ENCODE peak calls at places on chromosomes 13 and 19, in seven cellular contexts. One of them, this sample, is unnamed.

GRCh38 chr13:77697208-77698103 is at the start of gene SLAIN1:
- DNase-seq in NCI-H345: peak; percentile 93
- DNase-seq in sciatic nerve: peak; percentile 86
- DNase-seq in NCI-H2171 treated with DMSO at 0.1 percent for 48 hours: peak; percentile 85
- DNase-seq in fibroblast of the aortic adventitia: no peak
- DNase-seq in lower leg skin: peak; percentile 43
- DNase-seq in mucosa of gallbladder: peak; percentile 74
- DNase-seq in this sample: no peak

GRCh38 chr19:4986471-4986888 is 17.6 kb downstream of the KDM4B start:
- DNase-seq in NCI-H345: peak; percentile 42
- DNase-seq in sciatic nerve: no peak
- DNase-seq in NCI-H2171 treated with DMSO at 0.1 percent for 48 hours: no peak
- DNase-seq in fibroblast of the aortic adventitia: no peak
- DNase-seq in lower leg skin: no peak
- DNase-seq in mucosa of gallbladder: no peak
- DNase-seq in this sample: no peak

GRCh38 chr13:49292742-49293498 is 45.2 kb downstream of the CDADC1 start:
- DNase-seq in NCI-H345: peak; percentile 0
- DNase-seq in sciatic nerve: peak; percentile 75
- DNase-seq in NCI-H2171 treated with DMSO at 0.1 percent for 48 hours: peak; percentile 47
- DNase-seq in fibroblast of the aortic adventitia: peak; percentile 84
- DNase-seq in lower leg skin: no peak
- DNase-seq in mucosa of gallbladder: peak; percentile 52
- DNase-seq in this sample: no peak

GRCh38 chr13:37906880-37907279 is 37.3 kb upstream of the TRPC4 start:
- DNase-seq in NCI-H345: no peak
- DNase-seq in sciatic nerve: no peak
- DNase-seq in NCI-H2171 treated with DMSO at 0.1 percent for 48 hours: no peak
- DNase-seq in fibroblast of the aortic adventitia: no peak
- DNase-seq in lower leg skin: no peak
- DNase-seq in mucosa of gallbladder: no peak
- DNase-seq in this sample: no peak

GRCh38 chr13:37526710-37527446 is 71.7 kb downstream of the POSTN start:
- DNase-seq in NCI-H345: peak; percentile 29
- DNase-seq in sciatic nerve: no peak
- DNase-seq in NCI-H2171 treated with DMSO at 0.1 percent for 48 hours: no peak
- DNase-seq in fibroblast of the aortic adventitia: peak; percentile 98
- DNase-seq in lower leg skin: no peak
- DNase-seq in mucosa of gallbladder: no peak
- DNase-seq in this sample: no peak

GRCh38 chr19:3250675-3251074 is 26.2 kb downstream of the CELF5 start:
- DNase-seq in NCI-H345: no peak
- DNase-seq in sciatic nerve: no peak
- DNase-seq in NCI-H2171 treated with DMSO at 0.1 percent for 48 hours: no peak
- DNase-seq in fibroblast of the aortic adventitia: peak; percentile 15
- DNase-seq in lower leg skin: no peak
- DNase-seq in mucosa of gallbladder: no peak
- DNase-seq in this sample: no peak

GRCh38 chr19:41366089-41366488 is 2.1 kb upstream of the B9D2 start:
- DNase-seq in NCI-H345: no peak
- DNase-seq in sciatic nerve: no peak
- DNase-seq in NCI-H2171 treated with DMSO at 0.1 percent for 48 hours: no peak
- DNase-seq in fibroblast of the aortic adventitia: no peak
- DNase-seq in lower leg skin: no peak
- DNase-seq in mucosa of gallbladder: no peak
- DNase-seq in this sample: no peak

GRCh38 chr13:43269037-43269476 is 245.7 kb downstream of the DNAJC15 start:
- DNase-seq in NCI-H345: no peak
- DNase-seq in sciatic nerve: no peak
- DNase-seq in NCI-H2171 treated with DMSO at 0.1 percent for 48 hours: no peak
- DNase-seq in fibroblast of the aortic adventitia: peak; percentile 99
- DNase-seq in lower leg skin: peak; percentile 18
- DNase-seq in mucosa of gallbladder: peak; percentile 65
- DNase-seq in this sample: no peak

GRCh38 chr19:37763488-37763887 is 15.9 kb downstream of the ZNF573 start:
- DNase-seq in NCI-H345: no peak
- DNase-seq in sciatic nerve: no peak
- DNase-seq in NCI-H2171 treated with DMSO at 0.1 percent for 48 hours: no peak
- DNase-seq in fibroblast of the aortic adventitia: no peak
- DNase-seq in lower leg skin: no peak
- DNase-seq in mucosa of gallbladder: no peak
- DNase-seq in this sample: no peak

GRCh38 chr13:49643003-49643651 is 14.8 kb downstream of the ARL11 start:
- DNase-seq in NCI-H345: no peak
- DNase-seq in sciatic nerve: no peak
- DNase-seq in NCI-H2171 treated with DMSO at 0.1 percent for 48 hours: no peak
- DNase-seq in fibroblast of the aortic adventitia: no peak
- DNase-seq in lower leg skin: no peak
- DNase-seq in mucosa of gallbladder: no peak
- DNase-seq in this sample: no peak

GRCh38 chr13:98476538-98476966 is 100.4 kb downstream of the STK24 start:
- DNase-seq in NCI-H345: no peak
- DNase-seq in sciatic nerve: peak; percentile 64
- DNase-seq in NCI-H2171 treated with DMSO at 0.1 percent for 48 hours: no peak
- DNase-seq in fibroblast of the aortic adventitia: peak; percentile 76
- DNase-seq in lower leg skin: no peak
- DNase-seq in mucosa of gallbladder: peak; percentile 78
- DNase-seq in this sample: no peak